ENCODE peak calls at places on chromosomes 1 and 21, in nine cellular contexts. One of them, this sample, is unnamed.

GRCh38 chr1:240747907-240748306 is 136.0 kb upstream of the GREM2 start:
- DNase-seq in left ventricle myocardium inferior: no peak
- DNase-seq in kidney epithelial cell: no peak
- DNase-seq in endothelial cell of umbilical vein: no peak
- DNase-seq in colonic mucosa: no peak
- DNase-seq in Caco-2: no peak
- DNase-seq in IMR-90: no peak
- DNase-seq in stomach: no peak
- DNase-seq in epithelial cell of esophagus: no peak
- DNase-seq in this sample: no peak

GRCh38 chr1:70737125-70737524 is 310.5 kb downstream of the PTGER3 start:
- DNase-seq in left ventricle myocardium inferior: no peak
- DNase-seq in kidney epithelial cell: no peak
- DNase-seq in endothelial cell of umbilical vein: no peak
- DNase-seq in colonic mucosa: no peak
- DNase-seq in Caco-2: no peak
- DNase-seq in IMR-90: no peak
- DNase-seq in stomach: no peak
- DNase-seq in epithelial cell of esophagus: no peak
- DNase-seq in this sample: no peak

GRCh38 chr1:25654109-25654660 is 37.6 kb downstream of the MAN1C1 start:
- DNase-seq in left ventricle myocardium inferior: no peak
- DNase-seq in kidney epithelial cell: no peak
- DNase-seq in endothelial cell of umbilical vein: no peak
- DNase-seq in colonic mucosa: no peak
- DNase-seq in Caco-2: no peak
- DNase-seq in IMR-90: no peak
- DNase-seq in stomach: no peak
- DNase-seq in epithelial cell of esophagus: no peak
- DNase-seq in this sample: no peak

GRCh38 chr1:160257411-160258015 is 4.8 kb downstream of the DCAF8 start:
- DNase-seq in left ventricle myocardium inferior: no peak
- DNase-seq in kidney epithelial cell: no peak
- DNase-seq in endothelial cell of umbilical vein: no peak
- DNase-seq in colonic mucosa: no peak
- DNase-seq in Caco-2: no peak
- DNase-seq in IMR-90: no peak
- DNase-seq in stomach: no peak
- DNase-seq in epithelial cell of esophagus: no peak
- DNase-seq in this sample: no peak

GRCh38 chr1:37752583-37753471 is 12.1 kb downstream of the EPHA10 start:
- DNase-seq in left ventricle myocardium inferior: no peak
- DNase-seq in kidney epithelial cell: no peak
- DNase-seq in endothelial cell of umbilical vein: no peak
- DNase-seq in colonic mucosa: peak; percentile 50
- DNase-seq in Caco-2: peak; percentile 55
- DNase-seq in IMR-90: no peak
- DNase-seq in stomach: peak; percentile 40
- DNase-seq in epithelial cell of esophagus: peak; percentile 20
- DNase-seq in this sample: no peak

GRCh38 chr1:215290018-215290417 is 207.5 kb downstream of the KCNK2 start:
- DNase-seq in left ventricle myocardium inferior: no peak
- DNase-seq in kidney epithelial cell: no peak
- DNase-seq in endothelial cell of umbilical vein: no peak
- DNase-seq in colonic mucosa: no peak
- DNase-seq in Caco-2: no peak
- DNase-seq in IMR-90: peak; percentile 36
- DNase-seq in stomach: no peak
- DNase-seq in epithelial cell of esophagus: no peak
- DNase-seq in this sample: no peak

GRCh38 chr1:200979574-200980451 is 43.7 kb downstream of the KIF21B start:
- DNase-seq in left ventricle myocardium inferior: no peak
- DNase-seq in kidney epithelial cell: no peak
- DNase-seq in endothelial cell of umbilical vein: peak; percentile 4
- DNase-seq in colonic mucosa: peak; percentile 72
- DNase-seq in Caco-2: peak; percentile 48
- DNase-seq in IMR-90: no peak
- DNase-seq in stomach: peak; percentile 39
- DNase-seq in epithelial cell of esophagus: peak; percentile 30
- DNase-seq in this sample: no peak

GRCh38 chr21:46424621-46425020 is 34.1 kb upstream of the DIP2A start:
- DNase-seq in left ventricle myocardium inferior: no peak
- DNase-seq in kidney epithelial cell: no peak
- DNase-seq in endothelial cell of umbilical vein: no peak
- DNase-seq in colonic mucosa: no peak
- DNase-seq in Caco-2: no peak
- DNase-seq in IMR-90: no peak
- DNase-seq in stomach: no peak
- DNase-seq in epithelial cell of esophagus: no peak
- DNase-seq in this sample: no peak

GRCh38 chr1:177561436-177561835 is 390.7 kb downstream of the BRINP2 start:
- DNase-seq in left ventricle myocardium inferior: no peak
- DNase-seq in kidney epithelial cell: no peak
- DNase-seq in endothelial cell of umbilical vein: no peak
- DNase-seq in colonic mucosa: no peak
- DNase-seq in Caco-2: no peak
- DNase-seq in IMR-90: no peak
- DNase-seq in stomach: no peak
- DNase-seq in epithelial cell of esophagus: no peak
- DNase-seq in this sample: no peak

GRCh38 chr1:156559797-156560112 is 12.6 kb downstream of the IQGAP3 start:
- DNase-seq in left ventricle myocardium inferior: no peak
- DNase-seq in kidney epithelial cell: no peak
- DNase-seq in endothelial cell of umbilical vein: no peak
- DNase-seq in colonic mucosa: no peak
- DNase-seq in Caco-2: peak; percentile 62
- DNase-seq in IMR-90: no peak
- DNase-seq in stomach: no peak
- DNase-seq in epithelial cell of esophagus: no peak
- DNase-seq in this sample: no peak

GRCh38 chr1:165298081-165298820 is 58.3 kb downstream of the LMX1A start:
- DNase-seq in left ventricle myocardium inferior: no peak
- DNase-seq in kidney epithelial cell: no peak
- DNase-seq in endothelial cell of umbilical vein: no peak
- DNase-seq in colonic mucosa: no peak
- DNase-seq in Caco-2: no peak
- DNase-seq in IMR-90: no peak
- DNase-seq in stomach: no peak
- DNase-seq in epithelial cell of esophagus: no peak
- DNase-seq in this sample: no peak

GRCh38 chr1:111140680-111140967 is 601 bp downstream of the CEPT1 start:
- DNase-seq in left ventricle myocardium inferior: no peak
- DNase-seq in kidney epithelial cell: peak; percentile 14
- DNase-seq in endothelial cell of umbilical vein: peak; percentile 68
- DNase-seq in colonic mucosa: no peak
- DNase-seq in Caco-2: no peak
- DNase-seq in IMR-90: peak; percentile 36
- DNase-seq in stomach: peak; percentile 58
- DNase-seq in epithelial cell of esophagus: peak; percentile 81
- DNase-seq in this sample: no peak

DNA sequence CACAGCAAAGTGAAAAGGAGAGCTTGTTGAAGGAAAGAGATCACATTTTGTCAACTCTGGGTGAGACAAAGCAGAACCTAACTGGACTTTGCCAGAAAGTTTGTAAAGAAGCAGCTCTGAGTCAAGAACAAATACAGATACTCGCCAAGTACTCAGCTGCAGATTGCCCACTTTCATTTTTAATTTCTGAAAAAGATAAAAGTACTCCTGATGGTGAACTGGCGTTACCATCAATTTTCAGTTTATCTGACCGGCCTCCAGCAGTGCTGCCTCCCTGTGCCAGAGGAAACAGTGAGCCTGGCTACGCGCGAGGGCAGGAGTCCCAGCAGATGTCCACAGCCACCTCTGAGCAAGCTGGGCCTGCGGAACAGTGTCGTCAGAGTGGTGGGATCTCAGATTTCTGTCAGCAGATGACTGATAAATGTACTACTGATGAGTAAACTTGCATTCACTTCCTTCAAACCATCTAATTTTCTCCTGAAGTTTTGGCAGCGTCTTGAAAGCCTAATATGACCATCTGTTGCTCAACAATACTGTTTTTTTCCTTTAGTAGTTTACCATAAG is 43.8 kb downstream of the BACH1 start:
- DNase-seq in left ventricle myocardium inferior: peak; percentile 68
- DNase-seq in kidney epithelial cell: peak; percentile 55
- DNase-seq in endothelial cell of umbilical vein: peak; percentile 91
- DNase-seq in colonic mucosa: no peak
- DNase-seq in Caco-2: no peak
- DNase-seq in IMR-90: peak; percentile 99
- DNase-seq in stomach: no peak
- DNase-seq in epithelial cell of esophagus: peak; percentile 93
- DNase-seq in this sample: peak; percentile 72
- TF ChIP-seq CTCF in left ventricle myocardium inferior: no peak
- TF ChIP-seq CTCF in kidney epithelial cell: no peak
- TF ChIP-seq CTCF in endothelial cell of umbilical vein: no peak
- TF ChIP-seq CTCF in colonic mucosa: no peak
- TF ChIP-seq CTCF in Caco-2: no peak
- TF ChIP-seq CTCF in IMR-90: peak; percentile 12
- TF ChIP-seq CTCF in stomach: no peak
- TF ChIP-seq CTCF in epithelial cell of esophagus: no peak
- TF ChIP-seq CTCF in this sample: no peak

DNA sequence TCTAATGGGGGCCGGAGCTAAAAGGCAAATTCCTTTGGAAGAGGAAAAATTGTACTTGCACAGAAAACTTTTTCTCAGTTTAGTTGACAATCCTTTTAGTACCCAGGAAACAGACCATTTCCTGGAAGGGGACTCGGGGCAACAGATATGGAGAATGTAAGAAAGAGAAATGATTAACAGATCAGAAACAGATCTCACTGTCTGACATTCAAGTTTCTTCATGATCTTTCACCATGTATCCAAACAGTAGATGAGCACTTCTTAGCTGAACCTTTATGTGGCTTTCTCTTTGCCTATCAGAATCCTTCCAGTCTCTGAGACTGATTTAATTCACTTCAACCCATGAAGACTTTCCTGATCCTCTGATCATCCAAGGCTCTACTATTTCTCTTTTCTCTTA is 2.8 kb downstream of the TTLL7 start:
- DNase-seq in left ventricle myocardium inferior: no peak
- DNase-seq in kidney epithelial cell: no peak
- DNase-seq in endothelial cell of umbilical vein: no peak
- DNase-seq in colonic mucosa: no peak
- DNase-seq in Caco-2: no peak
- DNase-seq in IMR-90: peak; percentile 2
- DNase-seq in stomach: no peak
- DNase-seq in epithelial cell of esophagus: no peak
- DNase-seq in this sample: no peak
- H3K4me3 ChIP-seq in left ventricle myocardium inferior: no peak overlapping the region
- H3K4me3 ChIP-seq in kidney epithelial cell: no peak overlapping the region
- H3K4me3 ChIP-seq in endothelial cell of umbilical vein: no peak overlapping the region
- H3K4me3 ChIP-seq in colonic mucosa: no peak overlapping the region
- H3K4me3 ChIP-seq in Caco-2: no peak overlapping the region
- H3K4me3 ChIP-seq in IMR-90: no peak overlapping the region
- H3K4me3 ChIP-seq in stomach: no peak overlapping the region
- H3K4me3 ChIP-seq in epithelial cell of esophagus: no peak overlapping the region
- H3K4me3 ChIP-seq in this sample: no peak overlapping the region

GRCh38 chr21:42009018-42009830 is 936 bp downstream of the ZBTB21 start:
- DNase-seq in left ventricle myocardium inferior: peak; percentile 43
- DNase-seq in kidney epithelial cell: no peak
- DNase-seq in endothelial cell of umbilical vein: peak; percentile 69
- DNase-seq in colonic mucosa: peak; percentile 56
- DNase-seq in Caco-2: peak; percentile 70
- DNase-seq in IMR-90: peak; percentile 81
- DNase-seq in stomach: peak; percentile 52
- DNase-seq in epithelial cell of esophagus: peak; percentile 28
- DNase-seq in this sample: no peak

GRCh38 chr21:42012763-42013329 is 2.7 kb upstream of the ZBTB21 start:
- DNase-seq in left ventricle myocardium inferior: no peak
- DNase-seq in kidney epithelial cell: no peak
- DNase-seq in endothelial cell of umbilical vein: no peak
- DNase-seq in colonic mucosa: no peak
- DNase-seq in Caco-2: no peak
- DNase-seq in IMR-90: no peak
- DNase-seq in stomach: no peak
- DNase-seq in epithelial cell of esophagus: no peak
- DNase-seq in this sample: no peak

GRCh38 chr21:42012344-42012743 is 2.2 kb upstream of the ZBTB21 start:
- DNase-seq in left ventricle myocardium inferior: no peak
- DNase-seq in kidney epithelial cell: no peak
- DNase-seq in endothelial cell of umbilical vein: no peak
- DNase-seq in colonic mucosa: no peak
- DNase-seq in Caco-2: no peak
- DNase-seq in IMR-90: no peak
- DNase-seq in stomach: no peak
- DNase-seq in epithelial cell of esophagus: no peak
- DNase-seq in this sample: no peak

GRCh38 chr21:42009831-42010506 is at the start of gene ZBTB21:
- DNase-seq in left ventricle myocardium inferior: peak; percentile 98
- DNase-seq in kidney epithelial cell: peak; percentile 87
- DNase-seq in endothelial cell of umbilical vein: peak; percentile 98
- DNase-seq in colonic mucosa: peak; percentile 99
- DNase-seq in Caco-2: peak; percentile 98
- DNase-seq in IMR-90: peak; percentile 97
- DNase-seq in stomach: peak; percentile 99
- DNase-seq in epithelial cell of esophagus: peak; percentile 98
- DNase-seq in this sample: peak; percentile 94

DNA sequence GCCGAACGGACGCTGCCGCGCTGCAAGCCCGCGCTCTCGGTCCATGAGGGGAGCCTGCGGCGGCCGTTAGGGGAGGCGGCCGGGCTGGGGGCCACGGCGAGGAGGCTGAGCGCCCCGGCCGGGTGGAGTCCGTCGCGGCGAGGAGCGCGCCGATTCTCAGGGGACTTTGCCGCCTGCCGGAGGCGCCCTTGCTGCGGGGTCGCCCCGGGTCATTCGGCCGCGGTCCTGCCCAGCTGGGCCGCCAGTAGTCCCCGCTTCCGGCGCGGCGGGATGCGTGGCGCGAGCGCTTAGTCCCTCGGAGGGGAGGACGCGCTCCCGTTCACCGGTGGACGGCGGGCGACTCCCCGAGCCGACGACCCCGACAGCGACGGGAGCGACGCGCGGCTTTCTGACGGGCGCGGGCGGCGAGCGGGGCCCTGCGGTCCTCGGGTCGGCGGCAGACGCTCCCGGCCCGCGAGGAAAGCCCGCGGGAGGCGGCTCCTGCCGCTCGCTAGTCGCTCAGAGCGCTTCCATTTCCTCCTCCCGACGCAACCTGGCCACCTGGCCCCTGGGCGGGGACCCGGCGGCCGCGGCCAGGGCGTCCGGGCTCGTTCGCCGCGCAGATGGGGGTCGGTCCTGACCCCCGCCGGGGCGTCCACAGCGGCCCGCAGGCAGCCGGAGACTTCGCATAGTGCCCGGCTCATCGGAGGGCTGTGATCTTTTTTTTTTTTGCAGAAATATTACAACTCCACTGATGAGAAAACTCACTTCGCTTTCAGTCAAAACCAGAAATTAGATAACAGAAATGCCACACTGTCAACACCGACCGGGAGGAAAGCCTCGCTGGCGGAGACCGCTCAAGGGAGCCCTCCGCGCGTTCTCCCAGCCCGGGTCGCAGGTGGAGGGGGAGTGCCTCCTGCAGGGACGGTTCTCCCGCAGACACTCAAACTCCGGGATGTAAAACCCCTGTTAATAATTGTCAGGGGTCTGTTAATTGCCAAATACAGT is 640 bp upstream of the ZBTB21 start:
- DNase-seq in left ventricle myocardium inferior: no peak
- DNase-seq in kidney epithelial cell: no peak
- DNase-seq in endothelial cell of umbilical vein: peak; percentile 21
- DNase-seq in colonic mucosa: peak; percentile 41
- DNase-seq in Caco-2: peak; percentile 60
- DNase-seq in IMR-90: no peak
- DNase-seq in stomach: no peak
- DNase-seq in epithelial cell of esophagus: peak; percentile 24
- DNase-seq in this sample: no peak
- TF ChIP-seq CTCF in left ventricle myocardium inferior: peak; percentile 44
- TF ChIP-seq CTCF in kidney epithelial cell: no peak
- TF ChIP-seq CTCF in endothelial cell of umbilical vein: no peak
- TF ChIP-seq CTCF in colonic mucosa: no peak
- TF ChIP-seq CTCF in Caco-2: no peak
- TF ChIP-seq CTCF in IMR-90: peak; percentile 29
- TF ChIP-seq CTCF in stomach: no peak
- TF ChIP-seq CTCF in epithelial cell of esophagus: no peak
- TF ChIP-seq CTCF in this sample: no peak

GRCh38 chr1:184889183-184889582 is 85.1 kb downstream of the NIBAN1 start:
- DNase-seq in left ventricle myocardium inferior: no peak
- DNase-seq in kidney epithelial cell: no peak
- DNase-seq in endothelial cell of umbilical vein: no peak
- DNase-seq in colonic mucosa: no peak
- DNase-seq in Caco-2: no peak
- DNase-seq in IMR-90: no peak
- DNase-seq in stomach: no peak
- DNase-seq in epithelial cell of esophagus: no peak
- DNase-seq in this sample: no peak
- H3K4me3 ChIP-seq in left ventricle myocardium inferior: no peak overlapping the region
- H3K4me3 ChIP-seq in kidney epithelial cell: no peak overlapping the region
- H3K4me3 ChIP-seq in endothelial cell of umbilical vein: no peak overlapping the region
- H3K4me3 ChIP-seq in colonic mucosa: no peak overlapping the region
- H3K4me3 ChIP-seq in Caco-2: no peak overlapping the region
- H3K4me3 ChIP-seq in IMR-90: no peak overlapping the region
- H3K4me3 ChIP-seq in stomach: no peak overlapping the region
- H3K4me3 ChIP-seq in epithelial cell of esophagus: no peak overlapping the region
- H3K4me3 ChIP-seq in this sample: no peak overlapping the region

This sample was measured in HFF-Myc.